ENCODE peak calls at places on chromosome 16, in six cellular contexts. X is fibroblast of pulmonary artery; N is non-pigmented ciliary epithelial cell; Y is CD8-positive, alpha-beta T cell; E is MCF 10A; F is GM23338. J is an unnamed sample.

GRCh38 chr16:83843657-83844056 is 35.9 kb downstream of the HSBP1 start:
- DNase-seq in X (no peak), N (no peak), Y (no peak), E (no peak), F (peak; percentile 55), J (no peak)

GRCh38 chr16:11784048-11784780 is 12.8 kb downstream of the ZC3H7A start:
- DNase-seq in X (no peak), N (no peak), Y (no peak), E (no peak), F (no peak), J (no peak)

GRCh38 chr16:74740795-74741304 is 33.8 kb downstream of the FA2H start:
- DNase-seq in X (no peak), N (no peak), Y (no peak), E (peak; percentile 84), F (no peak), J (no peak)

GRCh38 chr16:30567160-30567990 is 4.1 kb downstream of the ZNF688 start:
- DNase-seq in X (peak; percentile 53), N (no peak), Y (peak; percentile 65), E (peak; percentile 85), F (no peak), J (no peak)

GRCh38 chr16:48918520-48919258 is 308.7 kb upstream of the N4BP1 start:
- DNase-seq in X (no peak), N (no peak), Y (no peak), E (peak; percentile 43), F (peak; percentile 37), J (no peak)

GRCh38 chr16:2966043-2966802 is 2.1 kb downstream of the KREMEN2 start:
- DNase-seq in X (no peak), N (no peak), Y (no peak), E (no peak), F (no peak), J (no peak)

GRCh38 chr16:1670371-1670770 is 7.7 kb upstream of the JPT2 start:
- DNase-seq in X (no peak), N (no peak), Y (no peak), E (no peak), F (no peak), J (no peak)

GRCh38 chr16:60792437-60792836 is 1243.8 kb downstream of the CDH8 start:
- DNase-seq in X (no peak), N (no peak), Y (no peak), E (no peak), F (no peak), J (no peak)

GRCh38 chr16:51851111-51851510 is 695.8 kb downstream of the TOX3 start:
- DNase-seq in X (no peak), N (no peak), Y (no peak), E (no peak), F (no peak), J (no peak)

GRCh38 chr16:11265124-11265523 is 4.0 kb downstream of the TNP2 start:
- DNase-seq in X (no peak), N (no peak), Y (no peak), E (no peak), F (no peak), J (no peak)

GRCh38 chr16:25014500-25015147 is 545 bp downstream of the ARHGAP17 start:
- DNase-seq in X (peak; percentile 58), N (no peak), Y (peak; percentile 27), E (peak; percentile 49), F (peak; percentile 70), J (no peak)

GRCh38 chr16:66154801-66155200 is 211.7 kb upstream of the CDH5 start:
- DNase-seq in X (peak; percentile 18), N (no peak), Y (no peak), E (no peak), F (no peak), J (no peak)

GRCh38 chr16:23155445-23156049 is 6.3 kb upstream of the USP31 start:
- DNase-seq in X (peak; percentile 29), N (no peak), Y (no peak), E (no peak), F (peak; percentile 54), J (no peak)

GRCh38 chr16:57694556-57695377 is at the start of gene DRC7:
- DNase-seq in X (peak; percentile 47), N (no peak), Y (no peak), E (peak; percentile 46), F (peak; percentile 93), J (peak; percentile 34)

GRCh38 chr16:50699345-50700159 is 6.1 kb downstream of the NOD2 start:
- DNase-seq in X (peak; percentile 31), N (no peak), Y (no peak), E (peak; percentile 98), F (no peak), J (no peak)

GRCh38 chr16:29645699-29646187 is 17.3 kb upstream of the SPN start:
- DNase-seq in X (peak; percentile 25), N (no peak), Y (no peak), E (peak; percentile 5), F (peak; percentile 65), J (no peak)

GRCh38 chr16:83899272-83899897 is 470 bp downstream of the MLYCD start:
- DNase-seq in X (peak; percentile 68), N (no peak), Y (peak; percentile 40), E (no peak), F (peak; percentile 73), J (no peak)

GRCh38 chr16:66902648-66903543 is 15.8 kb downstream of the CDH16 start:
- DNase-seq in X (no peak), N (no peak), Y (no peak), E (no peak), F (no peak), J (no peak)

GRCh38 chr16:1296688-1297412 is 12.6 kb upstream of the UBE2I start:
- DNase-seq in X (no peak), N (no peak), Y (no peak), E (peak; percentile 65), F (no peak), J (no peak)

GRCh38 chr16:19639986-19640421 is 78.0 kb downstream of the KNOP1 start:
- DNase-seq in X (no peak), N (no peak), Y (no peak), E (no peak), F (no peak), J (no peak)

GRCh38 chr16:89194340-89195311 is 5.7 kb downstream of the SLC22A31 start:
- DNase-seq in X (no peak), N (no peak), Y (no peak), E (no peak), F (no peak), J (no peak)

GRCh38 chr16:30941600-30942420 is 7.1 kb upstream of the ORAI3 start:
- DNase-seq in X (peak; percentile 70), N (no peak), Y (peak; percentile 48), E (peak; percentile 80), F (peak; percentile 89), J (no peak)

GRCh38 chr16:16183562-16183961 is 39.7 kb downstream of the ABCC6 start:
- DNase-seq in X (no peak), N (no peak), Y (no peak), E (no peak), F (peak; percentile 75), J (no peak)

GRCh38 chr16:64130140-64130539 is 991.7 kb downstream of the CDH11 start:
- DNase-seq in X (no peak), N (no peak), Y (no peak), E (no peak), F (no peak), J (no peak)

GRCh38 chr16:10485698-10486382 is 94.6 kb downstream of the EMP2 start:
- DNase-seq in X (no peak), N (no peak), Y (no peak), E (no peak), F (no peak), J (no peak)

GRCh38 chr16:88993946-88994600 is 17.1 kb upstream of the CBFA2T3 start:
- DNase-seq in X (no peak), N (no peak), Y (no peak), E (no peak), F (no peak), J (no peak)

GRCh38 chr16:12516621-12517309 is 286.9 kb downstream of the CPPED1 start:
- DNase-seq in X (no peak), N (no peak), Y (no peak), E (no peak), F (no peak), J (no peak)

GRCh38 chr16:16075463-16076399 is 126.3 kb downstream of the ABCC1 start:
- DNase-seq in X (no peak), N (no peak), Y (no peak), E (no peak), F (no peak), J (no peak)

GRCh38 chr16:57566436-57566835 is 24.0 kb downstream of the ADGRG5 start:
- DNase-seq in X (no peak), N (no peak), Y (no peak), E (no peak), F (no peak), J (no peak)

GRCh38 chr16:86100205-86101134 is 201.5 kb downstream of the IRF8 start:
- DNase-seq in X (no peak), N (no peak), Y (no peak), E (no peak), F (no peak), J (no peak)

GRCh38 chr16:87074635-87075318 is 242.4 kb downstream of the C16orf95 start:
- DNase-seq in X (no peak), N (no peak), Y (no peak), E (no peak), F (no peak), J (no peak)

GRCh38 chr16:68731569-68732067 is 5.5 kb upstream of the CDH1 start:
- DNase-seq in X (no peak), N (no peak), Y (no peak), E (no peak), F (no peak), J (no peak)

GRCh38 chr16:85989376-85989775 is 90.4 kb downstream of the IRF8 start:
- DNase-seq in X (no peak), N (no peak), Y (no peak), E (no peak), F (no peak), J (no peak)

GRCh38 chr16:9159839-9160550 is 68.6 kb downstream of the HAPSTR1 start:
- DNase-seq in X (peak; percentile 59), N (peak; percentile 17), Y (no peak), E (peak; percentile 68), F (peak; percentile 93), J (no peak)

GRCh38 chr16:85507342-85507741 is 105.8 kb upstream of the GSE1 start:
- DNase-seq in X (no peak), N (no peak), Y (no peak), E (no peak), F (no peak), J (no peak)

GRCh38 chr16:83833921-83834320 is 26.1 kb downstream of the HSBP1 start:
- DNase-seq in X (no peak), N (no peak), Y (no peak), E (no peak), F (no peak), J (no peak)